ENCODE peak calls at places on chromosomes 1 and 21, in six cellular contexts. W is left ventricle myocardium superior; I is activated naive CD4-positive, alpha-beta T cell treated with Interleukin-2 at 50 U/mL for 16 hours; L is smooth muscle cell of the brain vasculature; P is lung; B is NCI-H1092 treated with DMSO at 0.1 percent for 48 hours. M is an unnamed sample.

GRCh38 chr21:44414291-44415072 is 40.8 kb upstream of the LRRC3 start:
- DNase-seq in W (no peak), I (no peak), L (no peak), P (no peak), B (no peak), M (no peak)

GRCh38 chr1:229643996-229644748 is 18.1 kb downstream of the URB2 start:
- DNase-seq in W (no peak), I (no peak), L (no peak), P (no peak), B (no peak), M (no peak)

GRCh38 chr21:44613386-44614155 is 1.7 kb downstream of the KRTAP10-8 start:
- DNase-seq in W (no peak), I (no peak), L (no peak), P (no peak), B (no peak), M (no peak)

GRCh38 chr21:31348188-31348587 is 4.1 kb upstream of the TIAM1 start:
- DNase-seq in W (no peak), I (no peak), L (no peak), P (no peak), B (no peak), M (no peak)

GRCh38 chr1:55039342-55040082 is at the start of gene PCSK9:
- DNase-seq in W (no peak), I (no peak), L (no peak), P (peak; percentile 77), B (no peak), M (no peak)

GRCh38 chr1:231138221-231138620 is 23.6 kb upstream of the TRIM67 start:
- DNase-seq in W (no peak), I (no peak), L (no peak), P (no peak), B (no peak), M (no peak)

GRCh38 chr1:104064391-104064790 is 314.7 kb downstream of the AMY1C start:
- DNase-seq in W (no peak), I (no peak), L (no peak), P (no peak), B (no peak), M (no peak)

GRCh38 chr1:227949341-227949921 is 1.7 kb upstream of the WNT9A start:
- DNase-seq in W (no peak), I (no peak), L (no peak), P (no peak), B (no peak), M (no peak)

GRCh38 chr1:38733761-38734160 is 125.8 kb downstream of the RRAGC start:
- DNase-seq in W (no peak), I (no peak), L (no peak), P (no peak), B (no peak), M (no peak)

GRCh38 chr1:32984090-32984828 is 19.6 kb upstream of the RNF19B start:
- DNase-seq in W (peak; percentile 43), I (peak; percentile 42), L (no peak), P (no peak), B (no peak), M (no peak)

GRCh38 chr1:109640285-109640865 is 15.5 kb upstream of the GSTM4 start:
- DNase-seq in W (peak; percentile 91), I (peak; percentile 93), L (peak; percentile 23), P (peak; percentile 88), B (peak; percentile 45), M (no peak)

GRCh38 chr1:153842006-153842471 is 66.8 kb downstream of the SLC27A3 start:
- DNase-seq in W (no peak), I (no peak), L (no peak), P (no peak), B (peak; percentile 34), M (no peak)

GRCh38 chr1:186461014-186461413 is at the start of gene PDC:
- DNase-seq in W (no peak), I (no peak), L (no peak), P (no peak), B (no peak), M (no peak)

GRCh38 chr1:65001238-65001792 is 35.0 kb upstream of the JAK1 start:
- DNase-seq in W (peak; percentile 87), I (peak; percentile 78), L (no peak), P (peak; percentile 75), B (no peak), M (no peak)

GRCh38 chr1:240055978-240056772 is 35.5 kb upstream of the FMN2 start:
- DNase-seq in W (no peak), I (no peak), L (no peak), P (no peak), B (peak; percentile 55), M (no peak)

GRCh38 chr1:93960641-93961147 is 51.5 kb upstream of the GCLM start:
- DNase-seq in W (no peak), I (no peak), L (no peak), P (no peak), B (no peak), M (no peak)

GRCh38 chr1:242454262-242455051 is 70.0 kb downstream of the PLD5 start:
- DNase-seq in W (no peak), I (no peak), L (peak; percentile 1), P (no peak), B (peak; percentile 64), M (peak; percentile 24)

GRCh38 chr1:20883766-20884165 is 96.7 kb upstream of the HP1BP3 start:
- DNase-seq in W (no peak), I (no peak), L (no peak), P (no peak), B (no peak), M (no peak)

GRCh38 chr1:109623601-109624161 is 4.0 kb downstream of the AMPD2 start:
- DNase-seq in W (no peak), I (no peak), L (no peak), P (no peak), B (peak; percentile 42), M (no peak)

GRCh38 chr1:178093958-178094751 is at the start of gene RASAL2:
- DNase-seq in W (peak; percentile 83), I (no peak), L (no peak), P (peak; percentile 56), B (peak; percentile 84), M (peak; percentile 29)

GRCh38 chr1:204650911-204651570 is 34.5 kb downstream of the LRRN2 start:
- DNase-seq in W (no peak), I (no peak), L (no peak), P (no peak), B (peak; percentile 43), M (no peak)

GRCh38 chr1:156151093-156151688 is 2.2 kb upstream of the SEMA4A start:
- DNase-seq in W (no peak), I (no peak), L (no peak), P (no peak), B (no peak), M (no peak)

M was measured in astrocyte of the cerebellum.